ENCODE peak calls at places on chromosomes 7 and 10, in nine cellular contexts. X is PC-9, F is heart left ventricle, L is stomach, U is fibroblast of lung, W is IMR-90, G is ovary, Q is dorsolateral prefrontal cortex, O is brain microvascular endothelial cell. D is an unnamed sample.

GRCh38 chr7:134632937-134633540 is 13.6 kb upstream of the BPGM start:
- DNase-seq in W (peak; percentile 69), L (no peak), G (no peak), Q (no peak), X (peak; percentile 32), F (no peak), O (peak; percentile 47), U (peak; percentile 65), D (no peak)

GRCh38 chr10:45008524-45009161 is 7.9 kb downstream of the ZNF22 start:
- DNase-seq in X (peak; percentile 54), L (no peak), O (peak; percentile 89), W (peak; percentile 89), U (peak; percentile 93), G (no peak), F (no peak), Q (no peak), D (peak; percentile 20)

GRCh38 chr10:91313761-91314520 is 93.5 kb downstream of the PCGF5 start:
- DNase-seq in F (no peak), U (peak; percentile 73), X (no peak), W (peak; percentile 96), G (no peak), O (peak; percentile 48), Q (no peak), L (no peak), D (no peak)

GRCh38 chr7:155323001-155323638 is 25.4 kb downstream of the INSIG1 start:
- DNase-seq in U (no peak), W (no peak), F (no peak), Q (no peak), G (no peak), O (no peak), L (no peak), X (no peak), D (no peak)

GRCh38 chr10:58158806-58159205 is 108.9 kb downstream of the IPMK start:
- DNase-seq in W (peak; percentile 55), O (no peak), G (no peak), L (no peak), X (no peak), U (peak; percentile 35), F (no peak), Q (peak; percentile 3), D (no peak)

GRCh38 chr7:93327006-93327633 is 95.0 kb downstream of the VPS50 start:
- DNase-seq in O (peak; percentile 83), X (peak; percentile 8), L (no peak), Q (no peak), G (no peak), W (peak; percentile 90), U (peak; percentile 86), F (no peak), D (no peak)

GRCh38 chr10:98323221-98324164 is 55.5 kb upstream of the LOXL4 start:
- DNase-seq in W (peak; percentile 98), F (peak; percentile 89), Q (no peak), O (peak; percentile 91), U (peak; percentile 94), L (peak; percentile 61), X (peak; percentile 83), G (no peak), D (no peak)

GRCh38 chr10:98316661-98317060 is 48.7 kb upstream of the LOXL4 start:
- DNase-seq in L (no peak), X (no peak), Q (no peak), G (no peak), U (peak; percentile 28), W (peak; percentile 67), O (peak; percentile 32), F (no peak), D (no peak)

GRCh38 chr7:76225379-76225778 is 23.7 kb downstream of the SRRM3 start:
- DNase-seq in W (peak; percentile 23), Q (no peak), U (peak; percentile 21), L (no peak), X (peak; percentile 43), G (peak; percentile 63), O (no peak), F (no peak), D (no peak)

DNA sequence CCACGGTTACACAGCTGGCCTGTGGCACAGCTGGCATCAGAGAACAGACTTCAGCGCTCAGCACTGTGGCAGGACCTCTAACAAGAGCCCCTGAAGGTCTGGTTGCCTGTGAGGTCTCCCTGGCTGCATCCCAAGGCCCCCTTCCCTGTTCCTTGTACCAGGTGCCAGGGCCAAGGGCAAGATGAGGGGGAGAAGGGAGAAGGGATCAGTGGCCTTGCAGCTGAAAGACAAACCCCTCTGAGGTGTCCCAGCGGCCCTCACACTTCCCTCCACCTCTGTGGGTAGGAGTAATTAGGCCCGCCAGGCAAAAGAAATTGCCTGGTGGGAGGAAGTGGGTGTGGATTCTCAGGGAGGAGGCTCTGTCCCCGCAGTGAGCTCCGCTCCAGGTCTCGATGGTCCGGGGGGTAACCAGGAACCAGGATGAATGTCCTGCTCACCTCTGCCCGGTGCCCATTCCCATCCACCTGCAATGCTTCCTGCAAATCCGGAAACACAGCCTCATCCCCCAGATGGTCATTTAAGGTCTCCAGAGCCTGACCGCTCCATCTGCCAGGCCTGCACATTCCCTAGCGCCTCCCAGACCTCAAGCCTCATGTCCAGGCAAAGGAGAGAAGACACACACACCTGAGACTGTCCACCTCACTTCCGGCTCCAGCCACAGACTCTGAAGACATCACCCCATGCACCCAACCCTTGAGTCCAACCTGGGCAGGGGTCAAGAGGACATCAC is 22.7 kb downstream of the GRID2IP start:
- DNase-seq in G (no peak), U (no peak), O (no peak), F (no peak), L (no peak), Q (no peak), W (no peak), X (no peak), D (no peak)
- H3K27me3 ChIP-seq in G (no peaks in the 10 kb centered on the region), U (peaks cover 25% of the 10 kb centered on the region), O (peaks cover 25% of the 10 kb centered on the region), F (peaks cover 72% of the 10 kb centered on the region), L (no peaks in the 10 kb centered on the region), Q (no peaks in the 10 kb centered on the region), W (peaks cover 58% of the 10 kb centered on the region), X (peaks cover 8% of the 10 kb centered on the region), D (no peaks in the 10 kb centered on the region)

GRCh38 chr7:132464740-132465139 is 111.5 kb downstream of the PLXNA4 start:
- DNase-seq in W (no peak), U (peak; percentile 21), F (peak; percentile 83), G (no peak), L (no peak), Q (no peak), X (no peak), O (no peak), D (no peak)

GRCh38 chr7:132463922-132464321 is 112.3 kb downstream of the PLXNA4 start:
- DNase-seq in Q (no peak), L (no peak), U (no peak), G (no peak), F (no peak), O (no peak), W (no peak), X (no peak), D (no peak)

GRCh38 chr7:132465516-132465915 is 110.8 kb downstream of the PLXNA4 start:
- DNase-seq in Q (no peak), W (no peak), G (no peak), X (no peak), U (no peak), F (no peak), L (no peak), O (no peak), D (no peak)

GRCh38 chr7:132461043-132461592 is 115.2 kb downstream of the PLXNA4 start:
- DNase-seq in L (no peak), X (no peak), G (no peak), W (no peak), F (no peak), O (no peak), Q (no peak), U (no peak), D (no peak)

DNA sequence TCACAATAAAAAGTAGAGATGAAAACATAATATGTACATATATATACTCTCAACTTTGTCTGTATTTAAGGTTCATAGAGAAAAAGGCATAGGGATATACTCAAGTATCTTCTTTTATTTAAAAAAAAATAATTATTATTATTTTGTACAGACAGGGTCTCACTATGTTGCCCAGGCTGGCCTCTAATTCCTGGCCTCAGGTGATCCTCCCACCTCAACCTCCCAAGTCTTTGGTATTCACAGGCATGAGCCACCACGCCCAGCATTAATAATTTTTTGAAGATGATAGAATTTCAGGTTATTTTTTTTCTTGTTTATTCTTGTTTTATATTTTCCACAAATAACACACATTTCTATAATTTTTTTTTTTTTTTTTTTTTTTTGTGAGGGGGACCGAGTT is 113.8 kb downstream of the PLXNA4 start:
- DNase-seq in G (no peak), W (no peak), U (no peak), Q (no peak), L (no peak), X (no peak), F (no peak), O (no peak), D (no peak)
- H3K27me3 ChIP-seq in G (no peaks in the 10 kb centered on the region), W (no peaks in the 10 kb centered on the region), U (no peaks in the 10 kb centered on the region), Q (no peaks in the 10 kb centered on the region), L (no peaks in the 10 kb centered on the region), X (peaks cover 70% of the 10 kb centered on the region), F (no peaks in the 10 kb centered on the region), O (no peaks in the 10 kb centered on the region), D (no peaks in the 10 kb centered on the region)

DNA sequence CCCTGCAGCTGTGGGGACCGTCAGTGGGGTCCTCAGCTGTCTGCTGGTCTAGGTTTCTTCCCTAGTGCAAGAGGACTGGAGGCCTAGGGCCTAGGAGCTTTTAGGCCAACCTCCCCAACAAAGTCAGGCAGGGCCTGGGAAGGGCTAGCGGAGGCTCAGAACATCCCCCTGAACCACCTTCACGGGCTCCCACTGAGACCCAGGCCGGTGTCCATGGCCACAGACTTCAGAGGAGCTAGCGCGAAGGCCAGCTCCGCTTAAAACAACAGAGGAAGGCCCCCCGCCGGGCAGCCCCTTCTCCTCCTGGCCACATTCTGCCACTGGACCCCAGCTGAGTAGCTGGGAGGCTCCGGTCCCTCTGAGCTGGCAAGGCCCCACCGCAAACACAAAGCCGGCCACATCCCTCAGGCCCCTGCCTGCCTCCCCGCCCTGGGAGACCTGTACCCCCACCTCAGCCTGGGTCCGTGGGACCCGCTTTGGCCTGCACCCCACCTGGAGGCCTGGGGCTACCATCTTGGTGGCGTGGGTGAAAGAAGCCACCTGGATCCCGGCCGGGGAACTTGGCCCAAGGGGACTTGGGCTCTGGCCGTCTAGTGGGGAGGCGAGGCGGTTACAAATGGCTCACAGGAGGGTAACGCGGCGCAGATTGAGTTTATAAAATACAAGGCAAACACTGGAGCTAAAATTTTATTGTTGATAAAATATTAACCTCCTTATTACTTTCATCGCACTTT is 5.4 kb upstream of the UNCX start:
- DNase-seq in G (no peak), O (no peak), Q (no peak), F (no peak), W (no peak), X (no peak), L (no peak), U (no peak), D (no peak)
- H3K27me3 ChIP-seq in G (peaks cover 13% of the 10 kb centered on the region), O (peaks cover 82% of the 10 kb centered on the region), Q (peaks cover 76% of the 10 kb centered on the region), F (peaks cover 100% of the 10 kb centered on the region), W (peaks cover 91% of the 10 kb centered on the region), X (peaks cover 70% of the 10 kb centered on the region), L (peaks cover 56% of the 10 kb centered on the region), U (peaks cover 81% of the 10 kb centered on the region), D (no peaks in the 10 kb centered on the region)

DNA sequence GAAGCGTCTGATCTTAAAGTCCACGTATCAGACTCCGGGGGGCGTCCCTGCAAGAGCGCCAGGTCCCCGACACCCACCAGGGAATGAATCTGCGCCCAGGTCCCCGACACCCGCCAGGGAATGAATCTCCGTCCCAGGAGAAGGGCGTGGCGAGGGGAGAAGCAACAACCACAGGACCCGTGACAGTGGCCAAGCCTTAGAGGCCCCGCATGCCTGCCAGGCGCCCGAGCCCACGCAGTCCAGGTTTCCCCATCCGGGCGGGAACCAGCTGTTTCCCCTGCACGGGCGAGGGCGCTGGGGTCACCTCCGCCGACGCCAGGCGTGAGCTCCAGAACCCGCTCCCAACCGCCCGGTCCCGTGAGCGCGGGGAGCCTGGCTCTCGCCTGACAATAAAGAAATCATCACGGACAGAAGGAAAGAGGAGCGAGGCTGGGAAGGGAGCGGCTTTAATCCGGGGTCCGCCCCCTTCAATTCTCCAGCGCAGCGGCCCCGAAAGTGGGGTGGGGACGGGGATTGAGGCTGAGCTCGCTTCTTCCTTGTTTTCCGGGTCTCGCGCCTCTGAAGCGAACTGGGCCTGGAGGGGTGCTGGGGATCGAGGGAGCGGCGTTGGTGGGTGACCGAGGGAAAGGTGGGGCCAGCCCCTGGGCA is 29.0 kb upstream of the BMS1 start:
- DNase-seq in X (no peak), F (peak; percentile 35), W (no peak), G (peak; percentile 40), O (no peak), L (no peak), Q (no peak), U (no peak), D (no peak)
- H3K27me3 ChIP-seq in X (peaks cover 33% of the 10 kb centered on the region), F (peaks cover 75% of the 10 kb centered on the region), W (peaks cover 34% of the 10 kb centered on the region), G (no peaks in the 10 kb centered on the region), O (peaks cover 24% of the 10 kb centered on the region), L (no peaks in the 10 kb centered on the region), Q (peaks cover 30% of the 10 kb centered on the region), U (peaks cover 20% of the 10 kb centered on the region), D (no peaks in the 10 kb centered on the region)

D was measured in GM06990.